ENCODE peak calls at places on chromosomes 6 and 20, in eight cellular contexts. L is BJ, H is heart left ventricle, F is cardiac fibroblast, S is astrocyte of the cerebellum, B is AG04450, E is A549, Y is MM.1S. D is an unnamed sample.

GRCh38 chr6:97850458-97851218 is 567.6 kb upstream of the MMS22L start:
- DNase-seq in L (no peak), H (no peak), F (no peak), S (peak; percentile 39), B (no peak), E (no peak), Y (no peak), D (no peak)

GRCh38 chr6:117076076-117076475 is 189.3 kb upstream of the VGLL2 start:
- DNase-seq in L (no peak), H (no peak), F (no peak), S (no peak), B (no peak), E (no peak), Y (no peak), D (no peak)

GRCh38 chr6:11975353-11975977 is 36.6 kb upstream of the HIVEP1 start:
- DNase-seq in L (no peak), H (no peak), F (no peak), S (no peak), B (no peak), E (no peak), Y (no peak), D (peak; percentile 66)

GRCh38 chr20:34522969-34523871 is 7.0 kb downstream of the DYNLRB1 start:
- DNase-seq in L (no peak), H (no peak), F (peak; percentile 76), S (peak; percentile 40), B (peak; percentile 42), E (peak; percentile 82), Y (peak; percentile 74), D (no peak)

GRCh38 chr6:163900570-163900969 is 486.1 kb downstream of the QKI start:
- DNase-seq in L (no peak), H (no peak), F (no peak), S (peak; percentile 98), B (no peak), E (no peak), Y (no peak), D (no peak)

GRCh38 chr20:51329845-51330244 is 212.7 kb downstream of the NFATC2 start:
- DNase-seq in L (no peak), H (no peak), F (no peak), S (no peak), B (no peak), E (no peak), Y (no peak), D (no peak)

GRCh38 chr6:71585472-71585871 is 296.9 kb downstream of the OGFRL1 start:
- DNase-seq in L (no peak), H (no peak), F (no peak), S (no peak), B (no peak), E (no peak), Y (no peak), D (no peak)

GRCh38 chr6:47700051-47700450 is 1.7 kb downstream of the ADGRF4 start:
- DNase-seq in L (no peak), H (no peak), F (peak; percentile 80), S (no peak), B (no peak), E (peak; percentile 30), Y (no peak), D (no peak)

GRCh38 chr20:5933802-5934436 is 16.4 kb downstream of the TRMT6 start:
- DNase-seq in L (no peak), H (no peak), F (peak; percentile 33), S (no peak), B (no peak), E (peak; percentile 48), Y (peak; percentile 20), D (no peak)

GRCh38 chr20:59828478-59829414 is 104.7 kb downstream of the SYCP2 start:
- DNase-seq in L (no peak), H (no peak), F (no peak), S (no peak), B (no peak), E (no peak), Y (no peak), D (no peak)

GRCh38 chr20:39019805-39020325 is 57.7 kb downstream of the DHX35 start:
- DNase-seq in L (no peak), H (no peak), F (peak; percentile 36), S (peak; percentile 12), B (no peak), E (no peak), Y (peak; percentile 69), D (peak; percentile 59)

GRCh38 chr20:31826074-31826473 is 6.9 kb downstream of the MYLK2 start:
- DNase-seq in L (no peak), H (no peak), F (no peak), S (no peak), B (no peak), E (no peak), Y (no peak), D (no peak)

GRCh38 chr20:31824554-31825313 is 5.6 kb downstream of the MYLK2 start:
- DNase-seq in L (no peak), H (no peak), F (no peak), S (no peak), B (no peak), E (no peak), Y (no peak), D (no peak)

GRCh38 chr20:31822421-31823330 is 3.5 kb downstream of the MYLK2 start:
- DNase-seq in L (no peak), H (peak; percentile 89), F (peak; percentile 66), S (peak; percentile 45), B (no peak), E (peak; percentile 62), Y (peak; percentile 51), D (no peak)

GRCh38 chr20:31823360-31824124 is 4.4 kb downstream of the MYLK2 start:
- DNase-seq in L (no peak), H (no peak), F (peak; percentile 54), S (no peak), B (no peak), E (no peak), Y (peak; percentile 66), D (no peak)

DNA sequence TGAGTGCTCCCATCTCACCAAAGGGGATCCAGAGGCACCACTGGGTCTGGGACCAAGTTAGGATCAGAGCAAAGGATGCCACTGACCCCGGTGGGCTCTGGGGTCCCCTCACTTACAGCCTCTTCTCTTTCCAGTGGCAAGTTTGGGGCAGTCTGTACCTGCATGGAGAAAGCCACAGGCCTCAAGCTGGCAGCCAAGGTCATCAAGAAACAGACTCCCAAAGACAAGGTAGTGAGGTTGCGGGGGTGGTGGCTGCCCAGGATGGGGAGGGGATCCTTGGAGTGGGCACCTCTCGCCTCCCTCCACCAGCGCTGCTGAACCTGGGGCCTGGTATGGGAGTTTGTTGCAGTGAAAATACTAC is 4.9 kb downstream of the MYLK2 start:
- DNase-seq in L (no peak), H (no peak), F (no peak), S (no peak), B (no peak), E (no peak), Y (no peak), D (no peak)
- H3K4me3 ChIP-seq in L (no peak overlapping the region), H (no peak overlapping the region), F (no peak overlapping the region), S (no peak overlapping the region), B (no peak overlapping the region), E (no peak overlapping the region), Y (no peak overlapping the region), D (no peak overlapping the region)

DNA sequence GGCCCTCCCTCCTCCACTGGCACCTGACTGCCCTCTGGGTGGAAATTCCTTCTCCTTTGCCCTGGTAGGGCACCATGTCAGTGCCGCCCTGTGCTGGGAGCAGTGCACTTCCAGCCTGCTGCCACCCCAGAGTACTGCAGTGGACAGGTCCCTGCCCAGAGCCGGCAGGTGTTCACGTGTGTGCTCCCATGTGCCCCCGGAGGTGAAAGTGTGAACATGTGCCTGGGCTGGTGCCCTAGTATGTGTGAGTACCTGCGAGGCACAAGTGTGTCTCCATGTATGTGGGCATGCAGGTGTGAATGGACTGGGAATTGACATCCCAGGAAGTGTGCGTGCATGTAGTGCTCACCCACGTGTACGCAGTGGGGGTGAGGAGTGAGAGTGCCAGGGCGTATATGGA is 29.4 kb downstream of the SDCBP2 start:
- DNase-seq in L (no peak), H (no peak), F (no peak), S (no peak), B (no peak), E (peak; percentile 34), Y (peak; percentile 40), D (no peak)
- TF ChIP-seq CTCF in L (no peak), H (no peak), F (peak; percentile 6), S (peak; percentile 14), B (no peak), E (no peak), Y (peak; percentile 46), D (peak; percentile 49)

GRCh38 chr6:49934770-49935169 is 29.2 kb downstream of the DEFB114 start:
- DNase-seq in L (no peak), H (no peak), F (no peak), S (no peak), B (no peak), E (no peak), Y (no peak), D (no peak)

GRCh38 chr6:49923826-49924225 is 40.1 kb downstream of the DEFB114 start:
- DNase-seq in L (no peak), H (no peak), F (no peak), S (no peak), B (no peak), E (no peak), Y (no peak), D (no peak)

GRCh38 chr6:49933526-49933925 is 30.4 kb downstream of the DEFB114 start:
- DNase-seq in L (no peak), H (no peak), F (no peak), S (no peak), B (no peak), E (no peak), Y (no peak), D (no peak)

DNA sequence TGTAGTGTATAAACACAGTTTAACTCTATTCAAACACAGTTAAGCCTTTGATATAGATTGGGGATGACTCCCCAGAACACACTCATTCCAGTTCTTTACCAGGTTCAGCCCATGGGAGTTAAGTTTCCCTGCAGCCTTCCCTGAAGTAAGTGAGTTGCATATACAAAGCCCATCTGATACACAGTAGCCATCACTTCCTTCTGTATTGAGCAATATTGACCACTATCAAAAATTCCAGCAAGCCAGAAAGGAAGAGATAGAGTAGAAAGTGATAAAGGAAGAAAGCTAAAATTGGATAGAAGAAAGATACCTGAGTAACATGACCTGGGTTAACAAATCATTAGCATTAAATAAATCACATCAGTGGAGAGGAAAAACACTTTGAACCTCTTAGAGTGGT is 34.6 kb downstream of the DEFB114 start:
- DNase-seq in L (no peak), H (no peak), F (no peak), S (no peak), B (no peak), E (no peak), Y (no peak), D (no peak)
- H3K4me3 ChIP-seq in L (no peak overlapping the region), H (no peak overlapping the region), F (no peak overlapping the region), S (no peak overlapping the region), B (no peak overlapping the region), E (no peak overlapping the region), Y (no peak overlapping the region), D (no peak overlapping the region)

GRCh38 chr20:45085867-45086266 is 15.1 kb downstream of the KCNS1 start:
- DNase-seq in L (no peak), H (no peak), F (no peak), S (no peak), B (no peak), E (no peak), Y (no peak), D (no peak)
- TF ChIP-seq CTCF in L (no peak), H (no peak), F (no peak), S (no peak), B (no peak), E (no peak), Y (peak; percentile 3), D (no peak)

GRCh38 chr6:143677577-143677890 is 231 bp upstream of the PHACTR2 start:
- DNase-seq in L (no peak), H (no peak), F (no peak), S (no peak), B (no peak), E (no peak), Y (no peak), D (no peak)
- H3K4me3 ChIP-seq in L (peak overlapping the region; percentile 88), H (peak overlapping the region; percentile 78), F (peak overlapping the region; percentile 66), S (peak overlapping the region; percentile 66), B (peak overlapping the region; percentile 75), E (peak overlapping the region; percentile 50), Y (no peak overlapping the region), D (no peak overlapping the region)